ENCODE peak calls at places on chromosomes 11 and 22, in four cellular contexts. O is retinal pigment epithelial cell, K is heart left ventricle, G is uterus. M is an unnamed sample.
A peak's percentile ranks its signal among the peaks of the same experiment; 100 is the strongest.

GRCh38 chr11:115459563-115459962 is 44.7 kb downstream of the CADM1 start:
- DNase-seq in O (peak; percentile 43), K (no peak), G (no peak), M (no peak)

GRCh38 chr11:40514124-40514523 is 945.3 kb downstream of the LRRC4C start:
- DNase-seq in O (peak; percentile 2), K (no peak), G (no peak), M (no peak)

GRCh38 chr11:126113515-126113957 is 50.9 kb upstream of the CDON start:
- DNase-seq in O (peak; percentile 99), K (peak; percentile 84), G (peak; percentile 91), M (peak; percentile 94)

GRCh38 chr11:36818410-36818809 is 220.4 kb upstream of the RAG2 start:
- DNase-seq in O (no peak), K (no peak), G (no peak), M (peak; percentile 27)

GRCh38 chr22:19181786-19182471 is 3.4 kb upstream of the SLC25A1 start:
- DNase-seq in O (no peak), K (no peak), G (no peak), M (no peak)

GRCh38 chr11:132685174-132685611 is 847.1 kb downstream of the OPCML start:
- DNase-seq in O (no peak), K (no peak), G (no peak), M (no peak)

GRCh38 chr11:69511358-69512015 is 30.0 kb downstream of the LINC01488 start:
- DNase-seq in O (no peak), K (no peak), G (peak; percentile 11), M (peak; percentile 44)

GRCh38 chr11:81237139-81237538 is 1496.5 kb downstream of the FAM181B start:
- DNase-seq in O (peak; percentile 26), K (no peak), G (no peak), M (no peak)

GRCh38 chr11:14713518-14714244 is 70.1 kb downstream of the PDE3B start:
- DNase-seq in O (no peak), K (no peak), G (no peak), M (no peak)

GRCh38 chr11:1749020-1749758 is 1.2 kb downstream of the IFITM10 start:
- DNase-seq in O (no peak), K (no peak), G (no peak), M (no peak)

GRCh38 chr11:1746956-1747752 is 3.2 kb downstream of the IFITM10 start:
- DNase-seq in O (no peak), K (no peak), G (no peak), M (no peak)

GRCh38 chr11:1748467-1749019 is 1.9 kb downstream of the IFITM10 start:
- DNase-seq in O (no peak), K (no peak), G (no peak), M (no peak)

GRCh38 chr11:1746516-1746931 is 3.9 kb downstream of the IFITM10 start:
- DNase-seq in O (no peak), K (no peak), G (no peak), M (no peak)

DNA sequence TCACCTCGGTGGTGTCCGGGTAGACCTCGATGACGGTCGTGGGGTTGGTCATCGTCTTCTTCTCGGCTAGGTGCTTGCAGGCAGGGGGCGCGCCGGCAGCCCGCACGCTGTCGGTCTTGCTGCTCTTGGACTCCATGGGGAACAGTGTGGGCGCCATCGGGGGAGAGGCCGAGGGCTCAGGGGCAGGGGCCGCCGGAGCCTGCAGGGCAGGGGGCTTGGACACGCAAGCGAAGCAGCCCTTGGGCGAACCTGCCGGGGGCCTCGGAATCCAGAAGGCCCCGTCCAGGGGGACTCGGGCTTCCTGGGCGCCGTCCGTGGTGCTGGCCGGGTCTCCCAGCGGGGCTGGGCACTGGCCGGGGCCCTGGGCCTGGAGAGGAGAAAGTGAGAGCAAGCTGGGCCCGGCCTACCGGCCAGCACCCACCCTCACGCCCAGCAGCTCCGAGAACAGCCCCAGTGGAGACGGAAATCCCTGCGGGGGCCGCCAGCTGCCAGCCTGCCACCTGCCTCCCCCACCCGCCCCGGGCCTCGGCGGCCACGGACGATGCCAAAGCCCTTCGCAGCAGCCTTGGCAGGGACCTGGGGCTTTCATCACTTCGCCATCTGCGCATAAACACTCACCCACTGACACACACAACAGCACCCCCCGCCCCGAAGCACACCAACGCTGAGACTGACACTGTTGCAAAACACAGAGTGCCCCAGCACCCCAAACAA is 2.5 kb downstream of the IFITM10 start:
- DNase-seq in O (no peak), K (no peak), G (no peak), M (no peak)
- H3K4me3 ChIP-seq in O (peak overlapping the region; percentile 62), K (peak overlapping the region; percentile 44), G (no peak overlapping the region), M (no peak overlapping the region)

DNA sequence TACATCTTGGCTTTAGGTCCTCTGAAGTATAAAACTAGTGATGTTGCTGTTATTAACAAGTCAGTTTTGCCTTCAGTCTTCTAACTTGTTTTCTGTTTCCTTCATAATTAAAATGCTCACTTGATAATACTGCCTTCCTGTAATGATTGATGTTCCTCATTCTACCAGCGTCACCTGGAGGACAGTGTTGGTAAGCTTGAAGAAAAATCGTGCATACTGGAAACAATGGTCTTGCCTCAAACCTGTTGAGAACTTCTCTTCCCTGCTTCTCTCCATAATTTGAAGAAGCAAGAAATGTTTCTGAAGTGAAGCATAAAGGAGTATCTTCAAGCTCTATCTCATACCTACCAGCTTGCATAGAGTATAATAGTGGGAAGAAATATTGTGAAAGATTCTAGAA is 3.0 kb downstream of the YWHAH start:
- DNase-seq in O (no peak), K (no peak), G (no peak), M (no peak)
- H3K4me3 ChIP-seq in O (no peak overlapping the region), K (peak overlapping the region; percentile 98), G (no peak overlapping the region), M (peak overlapping the region; percentile 98)

DNA sequence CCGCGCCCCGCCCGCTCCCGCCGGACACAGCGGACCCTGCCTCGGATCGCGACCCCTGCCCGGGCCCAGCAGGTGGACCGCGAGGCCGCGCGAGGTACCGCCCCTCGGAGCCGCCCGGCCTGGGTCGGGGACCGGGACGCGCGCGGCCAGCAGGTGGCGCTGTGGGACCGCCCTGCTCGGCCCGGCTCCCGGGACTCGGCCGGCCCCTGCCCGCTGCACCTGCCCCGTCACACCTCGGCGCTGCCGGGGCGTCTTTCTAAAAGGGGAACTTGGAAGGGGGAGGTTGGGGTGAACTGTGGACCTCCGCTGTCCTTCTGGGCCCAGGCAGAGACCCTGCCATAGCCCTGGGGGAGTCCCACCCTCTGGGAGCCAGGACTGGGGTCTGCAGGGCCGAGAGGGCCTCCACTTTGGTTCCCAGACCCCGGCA is 11.1 kb downstream of the CRELD2 start:
- DNase-seq in O (no peak), K (no peak), G (peak; percentile 46), M (peak; percentile 76)
- H3K4me3 ChIP-seq in O (no peak overlapping the region), K (no peak overlapping the region), G (no peak overlapping the region), M (no peak overlapping the region)

GRCh38 chr11:44335052-44335894 is 25.3 kb upstream of the ALX4 start:
- DNase-seq in O (no peak), K (no peak), G (no peak), M (no peak)
- H3K4me3 ChIP-seq in O (no peak overlapping the region), K (no peak overlapping the region), G (no peak overlapping the region), M (no peak overlapping the region)

DNA sequence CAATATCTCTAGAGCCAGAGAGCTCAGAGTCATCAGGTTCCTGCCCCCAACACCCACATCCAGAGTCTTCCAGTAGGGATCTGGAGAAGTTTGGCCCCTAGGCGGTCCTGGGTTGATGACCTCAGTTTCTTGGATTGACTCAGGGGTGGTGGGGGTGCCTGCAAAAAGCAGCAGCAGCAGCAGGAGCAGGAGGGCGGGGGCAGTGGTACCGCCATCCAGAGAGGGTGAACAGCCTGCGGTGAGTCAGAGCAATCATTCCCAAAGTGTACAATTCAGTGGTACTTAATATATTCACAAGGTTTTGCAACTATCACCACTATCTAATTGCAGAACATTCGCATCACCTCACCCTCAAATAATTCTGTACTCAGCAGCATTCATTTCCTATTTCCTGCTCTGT is 9.9 kb upstream of the SEC14L3 start:
- DNase-seq in O (no peak), K (no peak), G (no peak), M (no peak)
- H3K4me3 ChIP-seq in O (no peak overlapping the region), K (no peak overlapping the region), G (no peak overlapping the region), M (no peak overlapping the region)

M was measured in BE2C.